ENCODE peak calls at places on chromosome 12, in four cellular contexts. Y, G, V and X are unnamed samples.

GRCh38 chr12:3251691-3252090 is 174.5 kb downstream of the TSPAN9 start:
- DNase-seq in Y (no peak), G (no peak), V (no peak), X (no peak)

GRCh38 chr12:122028601-122029560 is 7.2 kb downstream of the BCL7A start:
- DNase-seq in Y (no peak), G (no peak), V (no peak), X (peak; percentile 38)

GRCh38 chr12:117045175-117045997 is 53.8 kb downstream of the TESC start:
- DNase-seq in Y (no peak), G (no peak), V (no peak), X (no peak)

GRCh38 chr12:94134226-94134795 is 14.1 kb upstream of the PLXNC1 start:
- DNase-seq in Y (peak; percentile 62), G (peak; percentile 77), V (peak; percentile 72), X (no peak)

GRCh38 chr12:2288875-2289274 is 236.1 kb downstream of the CACNA1C start:
- DNase-seq in Y (no peak), G (no peak), V (no peak), X (no peak)

GRCh38 chr12:131854861-131855476 is 26.8 kb downstream of the MMP17 start:
- DNase-seq in Y (no peak), G (no peak), V (no peak), X (no peak)

GRCh38 chr12:10409387-10409786 is at the start of gene KLRC4:
- DNase-seq in Y (peak; percentile 63), G (no peak), V (no peak), X (no peak)

GRCh38 chr12:44428825-44429224 is 447.3 kb downstream of the NELL2 start:
- DNase-seq in Y (no peak), G (no peak), V (no peak), X (no peak)

GRCh38 chr12:105272814-105273416 is 36.9 kb upstream of the APPL2 start:
- DNase-seq in Y (no peak), G (no peak), V (peak; percentile 22), X (no peak)

GRCh38 chr12:108551556-108551955 is 9.4 kb downstream of the SART3 start:
- DNase-seq in Y (peak; percentile 9), G (no peak), V (no peak), X (no peak)

GRCh38 chr12:2082321-2082720 is 29.5 kb downstream of the CACNA1C start:
- DNase-seq in Y (no peak), G (no peak), V (no peak), X (no peak)

GRCh38 chr12:50985322-50985721 is 33.0 kb downstream of the HIGD1C start:
- DNase-seq in Y (peak; percentile 78), G (peak; percentile 51), V (no peak), X (no peak)

GRCh38 chr12:118494776-118495175 is 118.4 kb downstream of the SUDS3 start:
- DNase-seq in Y (peak; percentile 28), G (no peak), V (no peak), X (no peak)

GRCh38 chr12:109098142-109098652 is 800 bp downstream of the UNG start:
- DNase-seq in Y (peak; percentile 43), G (peak; percentile 61), V (peak; percentile 30), X (no peak)

GRCh38 chr12:56257491-56258067 is 605 bp downstream of the ANKRD52 start:
- DNase-seq in Y (peak; percentile 19), G (peak; percentile 61), V (peak; percentile 67), X (no peak)

GRCh38 chr12:107131832-107132616 is 38.7 kb upstream of the CRY1 start:
- DNase-seq in Y (peak; percentile 38), G (peak; percentile 67), V (peak; percentile 75), X (no peak)

GRCh38 chr12:6769003-6769389 is 2.8 kb downstream of the PTMS start:
- DNase-seq in Y (no peak), G (peak; percentile 63), V (no peak), X (no peak)

GRCh38 chr12:71686658-71687025 is 760 bp downstream of the TMEM19 start:
- DNase-seq in Y (peak; percentile 52), G (no peak), V (no peak), X (no peak)

GRCh38 chr12:69495071-69495470 is 24.9 kb downstream of the FRS2 start:
- DNase-seq in Y (no peak), G (no peak), V (no peak), X (no peak)

GRCh38 chr12:114955414-114956014 is 271.5 kb upstream of the TBX3 start:
- DNase-seq in Y (no peak), G (no peak), V (no peak), X (no peak)

GRCh38 chr12:41189395-41190251 is 1.5 kb downstream of the PDZRN4 start:
- DNase-seq in Y (no peak), G (no peak), V (no peak), X (no peak)

GRCh38 chr12:96104566-96104965 is 69.2 kb upstream of the LTA4H start:
- DNase-seq in Y (no peak), G (no peak), V (no peak), X (no peak)

GRCh38 chr12:95463019-95463418 is 10.9 kb upstream of the METAP2 start:
- DNase-seq in Y (no peak), G (no peak), V (no peak), X (no peak)

GRCh38 chr12:58169826-58170225 is 228.5 kb downstream of the ATP23 start:
- DNase-seq in Y (no peak), G (no peak), V (no peak), X (no peak)

GRCh38 chr12:113855998-113856397 is 110.1 kb downstream of the RBM19 start:
- DNase-seq in Y (no peak), G (no peak), V (no peak), X (no peak)

GRCh38 chr12:123761841-123762714 is at the start of gene DNAH10:
- DNase-seq in Y (no peak), G (peak; percentile 57), V (peak; percentile 19), X (no peak)

GRCh38 chr12:68497702-68498101 is 113.0 kb upstream of the RAP1B start:
- DNase-seq in Y (peak; percentile 96), G (peak; percentile 27), V (no peak), X (no peak)

GRCh38 chr12:2395352-2395977 is 342.7 kb downstream of the CACNA1C start:
- DNase-seq in Y (peak; percentile 25), G (peak; percentile 57), V (peak; percentile 40), X (no peak)

GRCh38 chr12:114399664-114400211 is 6.2 kb downstream of the TBX5 start:
- DNase-seq in Y (no peak), G (peak; percentile 70), V (no peak), X (no peak)